ENCODE peak calls at places on chromosomes 12 and 14, in five cellular contexts. D is WTC11, U is GM12878, J is HepG2, G is HCT116. W is an unnamed sample.

GRCh38 chr12:21607701-21608100 is 3.1 kb upstream of the GYS2 start:
- DNase-seq in J (no peak), G (peak; percentile 12), D (no peak), U (no peak), W (peak; percentile 57)

GRCh38 chr14:80315681-80316080 is 104.4 kb upstream of the DIO2 start:
- DNase-seq in U (no peak), J (no peak), G (no peak), D (no peak), W (no peak)

GRCh38 chr12:93807354-93807753 is 130.2 kb downstream of the CRADD start:
- DNase-seq in J (no peak), U (no peak), G (no peak), D (no peak), W (no peak)

GRCh38 chr12:111773801-111774551 is 7.2 kb downstream of the ALDH2 start:
- DNase-seq in G (no peak), J (peak; percentile 89), D (no peak), U (no peak), W (peak; percentile 42)

GRCh38 chr14:104076743-104077142 is 8.8 kb upstream of the ASPG start:
- DNase-seq in U (no peak), D (no peak), J (no peak), G (no peak), W (no peak)

GRCh38 chr12:112346194-112346593 is 36.0 kb downstream of the HECTD4 start:
- DNase-seq in G (no peak), U (no peak), D (no peak), J (no peak), W (no peak)

GRCh38 chr14:100736269-100737180 is 9.8 kb downstream of the DLK1 start:
- DNase-seq in D (no peak), U (no peak), J (no peak), G (no peak), W (no peak)

GRCh38 chr14:52318829-52319604 is 4.9 kb downstream of the PTGER2 start:
- DNase-seq in D (no peak), G (no peak), U (no peak), J (no peak), W (no peak)

GRCh38 chr12:32896438-32897275 is at the start of gene PKP2:
- DNase-seq in J (peak; percentile 80), U (no peak), G (peak; percentile 62), D (peak; percentile 85), W (no peak)

GRCh38 chr14:44803239-44803905 is 158.4 kb downstream of the KLHL28 start:
- DNase-seq in U (peak; percentile 8), D (no peak), G (peak; percentile 45), J (peak; percentile 35), W (peak; percentile 70)

GRCh38 chr12:30896461-30896860 is 30.1 kb upstream of the TSPAN11 start:
- DNase-seq in D (no peak), G (no peak), J (no peak), U (no peak), W (no peak)

GRCh38 chr12:68876471-68876870 is 56.5 kb downstream of the CPM start:
- DNase-seq in D (no peak), J (no peak), G (no peak), U (no peak), W (no peak)

GRCh38 chr12:109731231-109731731 is 17.7 kb downstream of the FAM222A start:
- DNase-seq in J (no peak), G (no peak), D (peak; percentile 11), U (no peak), W (no peak)

GRCh38 chr12:25648460-25648859 is 95.4 kb upstream of the LMNTD1 start:
- DNase-seq in U (no peak), J (no peak), G (peak; percentile 56), D (peak; percentile 30), W (no peak)

GRCh38 chr12:59717436-59717835 is 121.6 kb downstream of the SLC16A7 start:
- DNase-seq in G (no peak), D (no peak), U (no peak), J (no peak), W (no peak)

GRCh38 chr14:67533754-67534085 is 630 bp downstream of the PLEKHH1 start:
- DNase-seq in D (no peak), U (no peak), G (no peak), J (no peak), W (no peak)

GRCh38 chr12:109962388-109962787 is 33.8 kb downstream of the GIT2 start:
- DNase-seq in J (no peak), G (no peak), U (no peak), D (no peak), W (no peak)

GRCh38 chr12:42791399-42791798 is 201.9 kb upstream of the PRICKLE1 start:
- DNase-seq in G (no peak), U (no peak), D (no peak), J (no peak), W (no peak)

GRCh38 chr14:51732494-51733080 is 80.9 kb downstream of the FRMD6 start:
- DNase-seq in J (no peak), U (no peak), G (no peak), D (no peak), W (no peak)

GRCh38 chr12:71737204-71737603 is 17.5 kb upstream of the RAB21 start:
- DNase-seq in G (no peak), J (no peak), D (no peak), U (no peak), W (no peak)

GRCh38 chr12:57138526-57139272 is 8.7 kb downstream of the LRP1-AS start:
- DNase-seq in U (no peak), J (peak; percentile 83), G (no peak), D (no peak), W (peak; percentile 56)

GRCh38 chr12:47775100-47775911 is 2.3 kb downstream of the SLC48A1 start:
- DNase-seq in U (no peak), G (no peak), D (no peak), J (no peak), W (peak; percentile 96)

GRCh38 chr12:18456344-18456743 is 195.0 kb downstream of the PIK3C2G start:
- DNase-seq in J (no peak), D (no peak), G (no peak), U (no peak), W (no peak)

GRCh38 chr12:48105321-48105866 is 485 bp downstream of the SENP1 start:
- DNase-seq in G (no peak), J (no peak), D (no peak), U (peak; percentile 38), W (no peak)

GRCh38 chr12:79871621-79872020 is 63.3 kb downstream of the PPP1R12A start:
- DNase-seq in D (no peak), G (no peak), J (no peak), U (no peak), W (peak; percentile 18)

GRCh38 chr12:26062566-26062965 is 62.3 kb downstream of the BHLHE41 start:
- DNase-seq in U (no peak), G (no peak), J (no peak), D (no peak), W (no peak)

GRCh38 chr14:96271421-96271762 is 15.4 kb downstream of the BDKRB1 start:
- DNase-seq in U (no peak), D (no peak), G (no peak), J (no peak), W (peak; percentile 53)

GRCh38 chr14:59919582-59920377 is at the start of gene LRRC9:
- DNase-seq in U (no peak), J (peak; percentile 93), D (peak; percentile 96), G (no peak), W (peak; percentile 17)

GRCh38 chr14:100654814-100655795 is 67.9 kb upstream of the BEGAIN start:
- DNase-seq in G (no peak), D (peak; percentile 76), J (no peak), U (no peak), W (no peak)

GRCh38 chr14:75274899-75275569 is 3.6 kb upstream of the FOS start:
- DNase-seq in U (peak; percentile 40), D (no peak), J (no peak), G (no peak), W (peak; percentile 98)

GRCh38 chr12:94649349-94650142 is 811 bp downstream of the TMCC3 start:
- DNase-seq in G (no peak), D (peak; percentile 47), J (no peak), U (no peak), W (peak; percentile 18)

GRCh38 chr14:77375973-77376372 is 921 bp downstream of the TMED8 start:
- DNase-seq in J (no peak), D (no peak), G (no peak), U (no peak), W (no peak)
- TF ChIP-seq MAX in J (no peak), D (no peak), G (no peak), U (no peak), W (no peak)

DNA sequence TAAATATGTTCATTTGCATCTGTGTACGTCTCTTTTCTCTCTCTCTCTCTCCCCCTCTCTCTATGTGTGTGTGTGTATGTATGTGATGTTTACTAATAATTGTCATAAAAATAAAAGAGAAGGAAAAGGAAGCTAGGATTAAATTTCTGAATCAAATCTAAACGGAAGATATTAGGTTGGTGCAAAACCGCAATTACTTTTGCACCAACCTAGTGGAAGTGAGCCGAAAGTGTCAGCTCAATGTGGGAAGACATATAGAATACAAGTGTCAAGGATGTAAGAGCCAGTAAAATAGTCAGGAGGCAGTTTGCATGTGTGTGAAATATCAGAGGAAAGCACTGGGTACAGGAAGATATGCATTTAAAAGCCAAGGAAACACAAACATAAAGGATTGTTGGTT is 18.5 kb upstream of the OR4K17 start:
- DNase-seq in U (no peak), D (no peak), G (no peak), J (no peak), W (no peak)
- TF ChIP-seq CTCF in U (no peak), D (no peak), G (no peak), J (no peak), W (no peak)

GRCh38 chr14:77579065-77579464 is 37.4 kb downstream of the SPTLC2 start:
- DNase-seq in U (no peak), D (no peak), G (no peak), J (no peak), W (no peak)

GRCh38 chr14:77579760-77580159 is 36.7 kb downstream of the SPTLC2 start:
- DNase-seq in G (no peak), U (no peak), D (no peak), J (no peak), W (no peak)

GRCh38 chr14:77582511-77582910 is 33.9 kb downstream of the SPTLC2 start:
- DNase-seq in G (no peak), U (no peak), J (no peak), D (no peak), W (no peak)

GRCh38 chr14:77580477-77580876 is 36.0 kb downstream of the SPTLC2 start:
- DNase-seq in G (no peak), J (no peak), D (no peak), U (no peak), W (no peak)

GRCh38 chr14:77580964-77581505 is 35.4 kb downstream of the SPTLC2 start:
- DNase-seq in J (no peak), D (no peak), U (peak; percentile 66), G (no peak), W (no peak)
- TF ChIP-seq MAX in J (no peak), D (no peak), U (no peak), G (no peak), W (no peak)

DNA sequence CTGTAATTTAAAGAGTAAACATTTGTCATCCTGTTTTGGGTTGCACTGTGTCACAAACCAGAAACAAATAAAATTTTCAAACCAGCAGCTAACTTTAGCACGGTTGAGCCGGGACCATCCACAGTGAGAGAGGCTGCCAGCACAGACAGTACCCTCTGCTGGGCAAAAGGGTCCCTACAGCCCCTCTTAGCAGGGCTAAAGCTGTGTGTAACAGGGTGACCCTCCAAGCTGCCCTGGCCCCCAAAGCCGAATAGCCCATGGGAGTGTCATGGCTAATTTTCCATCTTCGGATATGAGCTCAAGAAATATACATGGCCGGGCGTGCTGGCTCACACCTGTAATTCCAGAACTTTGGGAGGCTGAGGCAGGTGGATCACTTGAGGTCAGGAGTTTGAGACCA is 157.1 kb upstream of the GRIN2B start:
- DNase-seq in G (no peak), D (peak; percentile 64), J (no peak), U (no peak), W (no peak)
- TF ChIP-seq CTCF in G (peak; percentile 41), D (peak; percentile 50), J (peak; percentile 31), U (peak; percentile 30), W (peak; percentile 43)

GRCh38 chr12:131975228-131975627 is 25.5 kb downstream of the EP400 start:
- DNase-seq in J (no peak), U (no peak), D (no peak), G (no peak), W (no peak)
- TF ChIP-seq MAX in J (no peak), U (no peak), D (no peak), G (no peak), W (no peak)

W was measured in NB4.